ENCODE peak calls at places on chromosome 16, in five cellular contexts. T is A549, R is HepG2, Z is GM12878, Q is K562. V is an unnamed sample.

GRCh38 chr16:81574168-81574567 is 129.6 kb downstream of the CMIP start:
- DNase-seq in T (no peak), R (no peak), Z (no peak), Q (no peak), V (no peak)

GRCh38 chr16:55035037-55035436 is 104.4 kb downstream of the IRX5 start:
- DNase-seq in T (peak; percentile 39), R (peak; percentile 29), Z (no peak), Q (peak; percentile 54), V (peak; percentile 90)

GRCh38 chr16:68760671-68761275 is 23.7 kb downstream of the CDH1 start:
- DNase-seq in T (peak; percentile 48), R (peak; percentile 87), Z (peak; percentile 95), Q (peak; percentile 54), V (no peak)

GRCh38 chr16:83936581-83937165 is 16.4 kb upstream of the OSGIN1 start:
- DNase-seq in T (no peak), R (no peak), Z (no peak), Q (no peak), V (no peak)

GRCh38 chr16:69017036-69017783 is 88.2 kb upstream of the HAS3 start:
- DNase-seq in T (peak; percentile 56), R (no peak), Z (no peak), Q (peak; percentile 11), V (no peak)

GRCh38 chr16:83713597-83713996 is 94.2 kb upstream of the HSBP1 start:
- DNase-seq in T (peak; percentile 12), R (no peak), Z (no peak), Q (peak; percentile 68), V (peak; percentile 43)

GRCh38 chr16:21277927-21278706 is at the start of gene CRYM:
- DNase-seq in T (peak; percentile 82), R (peak; percentile 35), Z (no peak), Q (peak; percentile 86), V (peak; percentile 89)

GRCh38 chr16:3695610-3696369 is 21.5 kb downstream of the TRAP1 start:
- DNase-seq in T (no peak), R (peak; percentile 94), Z (no peak), Q (no peak), V (no peak)

GRCh38 chr16:10565167-10565566 is 15.2 kb downstream of the EMP2 start:
- DNase-seq in T (no peak), R (peak; percentile 66), Z (no peak), Q (no peak), V (no peak)
- H3K4me1 ChIP-seq in T (no peaks in the 10 kb centered on the region), R (peaks cover 17% of the 10 kb centered on the region), Z (no peaks in the 10 kb centered on the region), Q (no peaks in the 10 kb centered on the region), V (no peaks in the 10 kb centered on the region)

GRCh38 chr16:1530349-1530882 is 3.0 kb upstream of the TMEM204 start:
- DNase-seq in T (no peak), R (no peak), Z (no peak), Q (no peak), V (no peak)

GRCh38 chr16:1532771-1533170 is 695 bp upstream of the TMEM204 start:
- DNase-seq in T (no peak), R (no peak), Z (no peak), Q (no peak), V (no peak)

GRCh38 chr16:1531638-1531910 is 1.9 kb upstream of the TMEM204 start:
- DNase-seq in T (no peak), R (no peak), Z (no peak), Q (no peak), V (no peak)

GRCh38 chr16:1532081-1532760 is 1.2 kb upstream of the TMEM204 start:
- DNase-seq in T (no peak), R (no peak), Z (no peak), Q (no peak), V (no peak)

DNA sequence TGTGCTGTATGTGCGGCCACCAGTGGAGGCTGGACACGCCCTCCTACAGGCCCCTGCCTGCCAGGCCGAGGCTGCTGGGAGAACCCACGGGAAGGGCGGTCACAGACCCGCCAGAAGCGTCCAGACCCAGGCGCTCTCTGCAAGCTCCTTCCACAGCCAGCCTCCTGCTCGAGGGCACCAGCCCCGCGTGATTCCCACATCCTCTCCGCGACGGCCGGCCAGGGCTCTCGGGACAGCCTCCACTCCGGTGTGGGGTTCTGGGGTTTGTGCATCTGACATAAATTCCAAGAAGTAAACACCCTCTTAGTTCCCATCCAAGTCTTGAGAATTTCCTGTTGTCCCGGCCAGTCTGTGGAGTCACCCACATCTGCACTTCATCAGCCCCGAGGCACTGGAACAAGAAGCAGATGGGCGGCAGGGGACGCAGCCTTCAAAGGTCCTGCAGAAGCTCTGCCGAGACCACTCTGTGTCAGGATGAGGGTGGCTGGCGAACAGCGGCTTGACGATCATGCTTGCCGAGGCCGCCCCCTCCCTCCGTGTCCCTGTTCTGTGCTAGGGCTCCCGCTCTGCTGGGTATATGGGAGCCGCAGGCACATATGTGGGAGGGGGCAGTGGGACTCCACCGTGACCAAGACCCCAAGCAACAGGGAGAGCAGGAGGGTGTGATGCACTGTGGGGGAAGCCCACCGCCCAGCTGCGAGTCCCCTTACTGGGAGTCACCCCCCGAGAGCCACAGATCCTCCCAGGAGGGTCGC is 2.4 kb upstream of the TMEM204 start:
- DNase-seq in T (no peak), R (no peak), Z (no peak), Q (no peak), V (no peak)
- TF ChIP-seq JUNB in T (no peak), R (no peak), Z (no peak), Q (no peak), V (no peak)

GRCh38 chr16:66081967-66082366 is 284.5 kb upstream of the CDH5 start:
- DNase-seq in T (peak; percentile 3), R (peak; percentile 18), Z (no peak), Q (no peak), V (peak; percentile 59)
- H3K4me1 ChIP-seq in T (peaks cover 6% of the 10 kb centered on the region), R (no peaks in the 10 kb centered on the region), Z (no peaks in the 10 kb centered on the region), Q (no peaks in the 10 kb centered on the region), V (peaks cover 10% of the 10 kb centered on the region)

DNA sequence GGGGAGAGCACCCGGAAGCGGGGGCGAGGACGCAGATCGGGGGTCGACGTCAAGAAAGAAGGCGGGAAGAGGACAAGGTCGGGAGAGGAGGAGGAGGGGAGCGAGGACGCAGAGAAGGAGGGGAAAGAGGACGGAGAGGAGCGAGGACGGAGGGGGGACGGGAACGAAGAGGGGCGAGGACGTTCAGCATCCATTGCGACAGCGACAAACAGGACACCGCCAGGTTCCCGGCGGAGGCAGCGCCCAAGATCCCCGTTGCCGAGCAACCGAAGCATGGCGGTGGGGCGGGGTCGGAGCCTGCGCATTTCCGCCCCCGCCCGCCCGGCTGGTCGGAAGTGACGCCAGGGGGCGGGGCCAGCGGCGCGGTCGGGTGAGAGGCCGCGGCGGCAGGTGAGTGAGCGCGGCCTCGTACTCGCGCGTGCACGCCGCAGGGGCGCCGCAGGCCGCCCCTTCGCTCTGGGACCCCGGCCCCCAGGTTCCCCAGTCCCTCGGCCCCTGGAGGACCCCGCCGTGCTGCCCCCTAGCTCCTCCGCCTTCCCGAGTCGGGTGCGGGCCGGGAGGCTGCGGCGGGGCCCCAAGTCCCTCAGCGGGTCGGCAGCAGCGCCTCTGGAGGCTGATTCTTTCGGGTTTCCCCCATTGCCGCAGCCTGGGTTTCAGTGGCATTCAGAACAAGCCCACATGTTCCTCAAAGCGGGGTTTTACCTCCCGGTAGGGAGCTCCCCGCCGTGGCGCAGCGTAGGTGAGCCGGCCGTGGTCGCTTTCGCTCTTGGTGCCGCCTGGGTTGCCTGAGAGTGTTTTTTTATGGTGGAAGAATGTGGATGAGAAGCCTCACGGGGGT is at the start of gene FAM234A:
- DNase-seq in T (peak; percentile 91), R (peak; percentile 87), Z (peak; percentile 77), Q (peak; percentile 97), V (peak; percentile 98)
- TF ChIP-seq JUNB in T (no peak), R (peak; percentile 55), Z (no peak), Q (no peak), V (no peak)

GRCh38 chr16:1357906-1358566 is 6.3 kb downstream of the GNPTG start:
- DNase-seq in T (no peak), R (no peak), Z (no peak), Q (no peak), V (no peak)
- H3K4me1 ChIP-seq in T (peaks cover 25% of the 10 kb centered on the region), R (peaks cover 14% of the 10 kb centered on the region), Z (no peaks in the 10 kb centered on the region), Q (peaks cover 2% of the 10 kb centered on the region), V (no peaks in the 10 kb centered on the region)

GRCh38 chr16:75248142-75248535 is 3.3 kb downstream of the BCAR1 start:
- DNase-seq in T (no peak), R (no peak), Z (no peak), Q (no peak), V (no peak)
- TF ChIP-seq JUNB in T (no peak), R (no peak), Z (no peak), Q (no peak), V (no peak)

GRCh38 chr16:53093162-53093744 is 38.5 kb downstream of the CHD9 start:
- DNase-seq in T (no peak), R (no peak), Z (no peak), Q (no peak), V (no peak)
- H3K4me1 ChIP-seq in T (peaks cover 59% of the 10 kb centered on the region), R (peaks cover 53% of the 10 kb centered on the region), Z (peaks cover 55% of the 10 kb centered on the region), Q (peaks cover 12% of the 10 kb centered on the region), V (peaks cover 58% of the 10 kb centered on the region)

GRCh38 chr16:85416267-85417109 is 196.6 kb upstream of the GSE1 start:
- DNase-seq in T (peak; percentile 76), R (peak; percentile 61), Z (no peak), Q (peak; percentile 92), V (peak; percentile 80)

GRCh38 chr16:85417156-85417860 is 195.8 kb upstream of the GSE1 start:
- DNase-seq in T (no peak), R (no peak), Z (no peak), Q (no peak), V (no peak)

GRCh38 chr16:85412911-85413520 is 200.1 kb upstream of the GSE1 start:
- DNase-seq in T (no peak), R (no peak), Z (no peak), Q (no peak), V (no peak)

GRCh38 chr16:85415196-85415988 is 197.7 kb upstream of the GSE1 start:
- DNase-seq in T (no peak), R (no peak), Z (no peak), Q (no peak), V (no peak)

GRCh38 chr16:85413713-85414663 is 199.1 kb upstream of the GSE1 start:
- DNase-seq in T (no peak), R (no peak), Z (no peak), Q (no peak), V (no peak)
- TF ChIP-seq JUNB in T (no peak), R (no peak), Z (no peak), Q (no peak), V (no peak)

V was measured in GM23338.